ENCODE peak calls at places on chromosome 16, in four cellular contexts. S is GM12878, N is K562, P is HepG2. C is an unnamed sample.

GRCh38 chr16:78763821-78764440 is 664.5 kb downstream of the WWOX start:
- DNase-seq in P (no peak), N (no peak), S (no peak), C (no peak)

GRCh38 chr16:11024333-11025053 is 80.1 kb downstream of the CLEC16A start:
- DNase-seq in S (no peak), P (peak), N (no peak), C (peak)

GRCh38 chr16:69325784-69326171 is 4.6 kb downstream of the PDF start:
- DNase-seq in S (no peak), P (no peak), N (no peak), C (no peak)

GRCh38 chr16:67027046-67027445 is 1.9 kb upstream of the CBFB start:
- DNase-seq in P (no peak), S (no peak), N (no peak), C (no peak)

GRCh38 chr16:11494029-11494428 is 92.7 kb downstream of the LITAF start:
- DNase-seq in S (no peak), N (peak), P (no peak), C (no peak)

GRCh38 chr16:28918698-28919097 is 6.3 kb downstream of the RABEP2 start:
- DNase-seq in P (no peak), S (no peak), N (no peak), C (no peak)

GRCh38 chr16:81618187-81618586 is 160.9 kb upstream of the PLCG2 start:
- DNase-seq in N (no peak), P (no peak), S (no peak), C (no peak)

GRCh38 chr16:13733561-13733960 is 186.4 kb upstream of the ERCC4 start:
- DNase-seq in P (no peak), N (no peak), S (no peak), C (no peak)

GRCh38 chr16:29899516-29900101 is at the start of gene SEZ6L2:
- DNase-seq in S (no peak), N (peak), P (peak), C (peak)

GRCh38 chr16:23691483-23692189 is 12.9 kb downstream of the PLK1 start:
- DNase-seq in N (no peak), S (no peak), P (no peak), C (peak)

GRCh38 chr16:2482181-2483107 is 7.5 kb downstream of the TBC1D24 start:
- DNase-seq in N (peak), S (no peak), P (no peak), C (no peak)

GRCh38 chr16:46932802-46933201 is 40.7 kb downstream of the DNAJA2 start:
- DNase-seq in S (no peak), N (no peak), P (no peak), C (no peak)

GRCh38 chr16:67461600-67462278 is 19.2 kb downstream of the ATP6V0D1 start:
- DNase-seq in P (no peak), N (no peak), S (no peak), C (no peak)

GRCh38 chr16:83102336-83102735 is 475.6 kb downstream of the CDH13 start:
- DNase-seq in S (no peak), N (no peak), P (no peak), C (no peak)

GRCh38 chr16:77833906-77834599 is 45.7 kb downstream of the VAT1L start:
- DNase-seq in S (no peak), P (no peak), N (no peak), C (no peak)

GRCh38 chr16:47565454-47565853 is 104.3 kb downstream of the PHKB start:
- DNase-seq in N (no peak), P (no peak), S (no peak), C (peak)

GRCh38 chr16:13906426-13907089 is 13.4 kb upstream of the ERCC4 start:
- DNase-seq in N (no peak), P (no peak), S (no peak), C (peak)

GRCh38 chr16:77785365-77785764 is 3.0 kb upstream of the VAT1L start:
- DNase-seq in N (no peak), S (no peak), P (no peak), C (no peak)

GRCh38 chr16:14241631-14242030 is 170.5 kb downstream of the MRTFB start:
- DNase-seq in P (no peak), N (no peak), S (no peak), C (no peak)

GRCh38 chr16:4944333-4945281 is 7.7 kb upstream of the PPL start:
- DNase-seq in N (peak), P (peak), S (no peak), C (peak)

GRCh38 chr16:81041696-81042095 is 6.1 kb downstream of the ATMIN start:
- DNase-seq in N (no peak), S (no peak), P (no peak), C (no peak)

GRCh38 chr16:19601083-19601976 is 45.8 kb downstream of the VPS35L start:
- DNase-seq in P (peak), N (peak), S (no peak), C (peak)

GRCh38 chr16:47970291-47970931 is 185.4 kb downstream of the ABCC12 start:
- DNase-seq in P (peak), N (peak), S (no peak), C (peak)

GRCh38 chr16:30658731-30659506 is 688 bp downstream of the FBRS start:
- DNase-seq in N (peak), S (peak), P (peak), C (peak)

GRCh38 chr16:48041861-48042435 is 113.8 kb downstream of the ABCC12 start:
- DNase-seq in P (peak), S (no peak), N (peak), C (peak)

GRCh38 chr16:22370038-22370541 is 4.3 kb downstream of the CDR2 start:
- DNase-seq in P (peak), N (no peak), S (no peak), C (no peak)

GRCh38 chr16:4750896-4751295 is 16.1 kb downstream of the ZNF500 start:
- DNase-seq in P (no peak), N (no peak), S (no peak), C (no peak)

GRCh38 chr16:24826817-24827566 is 18.8 kb upstream of the SLC5A11 start:
- DNase-seq in N (no peak), S (no peak), P (no peak), C (no peak)

GRCh38 chr16:1181715-1182671 is 29.1 kb downstream of the CACNA1H start:
- DNase-seq in P (peak), N (no peak), S (no peak), C (peak)

GRCh38 chr16:71540-72341 is 690 bp downstream of the RHBDF1 start:
- DNase-seq in N (peak), S (no peak), P (peak), C (peak)

GRCh38 chr16:16021020-16021419 is 71.6 kb downstream of the ABCC1 start:
- DNase-seq in N (no peak), P (no peak), S (no peak), C (no peak)

GRCh38 chr16:78504391-78504945 is 405.0 kb downstream of the WWOX start:
- DNase-seq in N (no peak), S (no peak), P (no peak), C (no peak)

GRCh38 chr16:50360779-50361178 is 8.0 kb downstream of the BRD7 start:
- DNase-seq in N (no peak), S (no peak), P (no peak), C (no peak)

GRCh38 chr16:68445458-68445857 is 2.9 kb downstream of the SMPD3 start:
- DNase-seq in S (peak), P (peak), N (peak), C (peak)

GRCh38 chr16:79768594-79768993 is 168.1 kb upstream of the MAF start:
- DNase-seq in P (no peak), N (no peak), S (no peak), C (no peak)

GRCh38 chr16:67399218-67399733 is 6.0 kb upstream of the TPPP3 start:
- DNase-seq in N (peak), P (no peak), S (no peak), C (peak)

GRCh38 chr16:8355714-8356113 is 234.6 kb downstream of the TMEM114 start:
- DNase-seq in P (no peak), S (no peak), N (no peak), C (no peak)

GRCh38 chr16:74726736-74727135 is 26.1 kb upstream of the MLKL start:
- DNase-seq in N (peak), P (peak), S (no peak), C (peak)

GRCh38 chr16:27698266-27698665 is 148.3 kb downstream of the KATNIP start:
- DNase-seq in S (no peak), N (peak), P (no peak), C (no peak)
- TF ChIP-seq RFX5 in S (no peak), N (no peak), P (no peak), C (no peak)

GRCh38 chr16:20889625-20890275 is 10.4 kb downstream of the DCUN1D3 start:
- DNase-seq in P (no peak), N (no peak), S (no peak), C (no peak)
- TF ChIP-seq JUNB in P (no peak), N (no peak), S (no peak), C (no peak)

GRCh38 chr16:89695086-89695874 is 6.2 kb downstream of the SPATA2L start:
- DNase-seq in P (peak), S (no peak), N (peak), C (no peak)

GRCh38 chr16:89697616-89698331 is 3.7 kb downstream of the SPATA2L start:
- DNase-seq in N (peak), P (no peak), S (no peak), C (no peak)

GRCh38 chr16:89695875-89696597 is 5.5 kb downstream of the SPATA2L start:
- DNase-seq in N (peak), S (no peak), P (no peak), C (no peak)

GRCh38 chr16:89697161-89697615 is 4.3 kb downstream of the SPATA2L start:
- DNase-seq in N (peak), P (no peak), S (no peak), C (no peak)

DNA sequence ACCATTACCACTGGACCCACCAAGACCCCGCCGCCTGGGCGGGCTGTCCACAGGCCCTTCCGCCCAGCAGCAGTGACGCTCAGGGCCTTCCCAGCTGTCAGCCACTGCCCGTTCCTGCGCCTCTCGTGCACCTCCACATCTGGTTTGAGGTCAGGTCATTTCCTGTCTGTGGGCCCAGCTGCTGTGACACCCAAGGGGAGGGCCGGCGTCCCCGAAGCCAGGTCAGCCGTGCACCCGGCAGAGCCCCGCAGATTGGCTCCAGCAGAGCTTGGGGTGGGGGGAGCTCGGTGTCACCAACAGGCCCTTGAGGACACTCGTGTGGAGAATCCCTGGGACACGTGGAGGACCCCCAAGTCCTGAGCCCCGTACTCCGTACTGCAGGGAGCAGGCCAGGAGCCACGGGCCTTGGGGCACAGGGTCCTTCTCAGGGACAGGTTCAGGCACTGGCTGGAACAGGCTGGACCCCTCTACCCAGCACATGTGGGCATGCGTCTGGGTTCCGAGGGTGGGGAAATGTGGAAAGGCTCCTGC is 4.8 kb downstream of the SPATA2L start:
- DNase-seq in S (no peak), N (peak), P (no peak), C (no peak)
- TF ChIP-seq RFX5 in S (no peak), N (no peak), P (no peak), C (no peak)

DNA sequence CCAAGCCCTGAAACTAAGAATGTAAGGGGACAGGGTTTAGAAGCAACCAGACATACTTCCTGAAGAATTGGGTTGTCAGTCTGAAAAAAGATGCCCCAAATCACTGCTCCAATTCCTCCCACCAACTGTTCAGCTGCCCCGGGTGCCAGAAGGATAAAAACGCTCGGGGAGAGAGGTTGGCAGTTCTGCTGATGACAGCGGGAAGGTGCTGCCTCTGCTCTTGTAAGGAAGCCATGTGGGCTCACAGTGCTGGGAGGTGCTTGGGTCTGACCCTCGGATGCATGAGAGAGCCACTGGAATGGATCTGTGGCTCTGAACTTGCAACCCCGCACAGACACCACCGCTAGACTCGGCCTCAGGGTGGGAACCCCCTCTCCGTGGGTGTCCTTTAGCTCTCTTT is 364.8 kb upstream of the RBFOX1 start:
- DNase-seq in N (no peak), P (no peak), S (no peak), C (no peak)
- TF ChIP-seq JUNB in N (no peak), P (no peak), S (no peak), C (no peak)

DNA sequence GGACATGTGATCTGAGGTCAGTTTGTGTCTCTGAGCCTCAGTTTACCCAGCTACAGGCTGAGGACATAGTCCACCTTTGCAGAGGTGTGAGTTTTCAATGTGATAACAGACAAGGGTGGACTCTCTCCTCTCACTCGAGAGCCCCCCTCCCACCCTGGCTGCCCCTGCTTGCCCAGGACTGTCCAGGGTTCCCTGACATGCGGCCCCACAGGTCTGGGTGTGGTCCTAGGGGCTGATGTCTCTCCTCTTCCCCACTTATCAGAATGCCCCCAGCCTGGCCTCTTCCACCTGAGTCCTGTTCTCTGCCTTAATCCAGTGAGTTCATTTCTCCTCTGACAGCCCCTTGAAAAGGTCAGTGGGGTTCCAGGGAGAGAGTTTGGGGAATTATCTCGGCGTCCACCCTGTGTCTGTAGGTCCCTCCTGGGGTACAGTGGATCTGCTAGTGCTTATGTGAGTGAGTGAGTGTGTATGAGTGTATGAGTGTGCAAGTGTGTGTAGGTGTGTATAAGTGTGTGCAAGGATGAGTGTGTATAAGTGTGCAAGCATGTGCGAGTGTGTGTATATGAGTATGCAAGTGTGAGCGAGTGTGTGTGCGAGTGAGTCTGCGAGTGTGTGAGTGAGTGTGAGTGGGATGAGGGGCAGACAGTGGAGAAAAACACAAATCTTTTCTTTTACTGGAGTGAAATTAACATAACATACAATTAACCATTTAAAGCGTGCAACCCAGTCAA is 175.0 kb downstream of the IRF8 start:
- DNase-seq in S (no peak), P (no peak), N (no peak), C (no peak)
- TF ChIP-seq RFX5 in S (no peak), P (no peak), N (no peak), C (no peak)

DNA sequence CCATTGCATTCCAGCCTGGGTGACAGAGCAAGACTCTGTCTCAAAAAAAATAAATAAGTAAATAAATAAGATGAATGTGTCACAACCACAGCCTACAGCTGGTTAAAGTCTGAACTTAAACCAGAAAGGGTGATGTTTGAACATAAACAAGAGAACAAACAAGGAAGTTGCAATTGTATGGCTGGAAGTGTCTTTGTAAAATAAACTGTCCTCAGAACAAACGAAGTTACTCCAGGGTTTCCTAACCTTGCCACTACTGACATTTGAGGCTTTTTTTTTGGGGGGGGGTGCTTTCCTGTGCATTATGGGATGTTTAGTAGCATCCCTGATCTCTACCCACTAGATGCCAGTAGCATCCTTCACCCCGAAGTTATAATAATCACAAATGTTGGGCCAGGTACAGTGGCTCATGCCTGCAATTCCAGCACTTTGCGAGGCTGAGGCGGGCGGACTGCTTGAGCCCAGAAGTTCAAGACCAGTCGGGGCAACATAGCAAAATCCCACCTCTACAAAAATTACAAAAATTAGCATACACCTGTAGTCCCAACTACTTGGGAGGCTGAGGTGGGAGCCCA is 119.2 kb downstream of the XYLT1 start:
- DNase-seq in N (no peak), S (no peak), P (no peak), C (no peak)
- TF ChIP-seq JUNB in N (no peak), S (no peak), P (no peak), C (no peak)

GRCh38 chr16:73170587-73170986 is 122.7 kb upstream of the ZFHX3 start:
- DNase-seq in S (no peak), N (no peak), P (no peak), C (no peak)

GRCh38 chr16:73171380-73171779 is 123.5 kb upstream of the ZFHX3 start:
- DNase-seq in S (no peak), P (no peak), N (no peak), C (no peak)

GRCh38 chr16:73171901-73172619 is 124.1 kb upstream of the ZFHX3 start:
- DNase-seq in S (no peak), P (no peak), N (no peak), C (no peak)

GRCh38 chr16:73173396-73173795 is 125.5 kb upstream of the ZFHX3 start:
- DNase-seq in S (no peak), N (no peak), P (no peak), C (no peak)

DNA sequence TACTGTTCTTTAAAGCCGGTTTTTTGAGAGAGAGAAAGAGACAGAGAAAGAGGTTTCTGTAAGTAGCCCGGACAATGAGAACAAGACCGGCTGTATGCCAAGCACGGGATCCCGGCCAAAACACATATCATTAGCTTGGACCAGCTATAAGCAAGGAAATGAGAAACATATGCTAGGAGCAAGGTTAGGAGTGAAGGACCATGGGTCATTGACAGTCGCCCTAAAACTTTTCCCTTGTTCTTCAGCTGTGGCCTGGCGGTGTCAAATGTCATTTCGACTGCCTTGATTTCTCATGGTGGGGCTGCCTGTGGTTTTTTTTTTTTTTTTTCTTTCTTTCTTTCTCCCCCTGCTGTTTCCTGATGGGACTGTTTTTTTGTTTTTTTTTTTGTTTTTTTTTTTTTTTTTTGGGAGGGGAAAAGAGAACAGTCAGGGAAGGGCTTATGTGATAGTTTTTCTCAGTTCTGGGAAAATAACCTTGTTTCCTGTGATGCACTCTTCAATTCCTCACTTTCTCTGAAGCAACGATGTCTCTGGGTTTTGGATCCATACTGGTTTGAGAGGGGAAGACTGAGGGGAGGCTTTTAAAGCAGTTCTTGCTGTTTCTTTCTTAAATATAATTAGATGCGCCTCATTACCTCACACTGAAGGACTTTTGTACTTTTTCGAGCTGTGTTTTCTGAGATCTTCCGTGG is 124.8 kb upstream of the ZFHX3 start:
- DNase-seq in N (peak), P (no peak), S (no peak), C (peak)
- TF ChIP-seq RFX5 in N (no peak), P (no peak), S (no peak), C (no peak)

C was measured in A549.